ENCODE peak calls at places on chromosomes 2 and 18, in seven cellular contexts. M is ELR, D is stromal cell of bone marrow, H is retina, Y is foreskin fibroblast, J is colonic mucosa, P is NCI-H82. A is an unnamed sample.

GRCh38 chr2:198657520-198658121 is 800.1 kb downstream of the SATB2 start:
- DNase-seq in M (peak; percentile 52), D (no peak), H (no peak), Y (peak; percentile 26), J (peak; percentile 56), P (peak; percentile 74), A (peak; percentile 51)

GRCh38 chr2:121191191-121192170 is 93.5 kb downstream of the TFCP2L1 start:
- DNase-seq in M (no peak), D (no peak), H (no peak), Y (no peak), J (no peak), P (no peak), A (no peak)

GRCh38 chr18:66210875-66211274 is 393.0 kb downstream of the CDH19 start:
- DNase-seq in M (no peak), D (no peak), H (no peak), Y (no peak), J (no peak), P (no peak), A (no peak)

GRCh38 chr2:207088839-207089238 is 76.9 kb downstream of the KLF7 start:
- DNase-seq in M (no peak), D (no peak), H (no peak), Y (no peak), J (no peak), P (no peak), A (no peak)

GRCh38 chr2:55163895-55164509 is 68.1 kb downstream of the CLHC1 start:
- DNase-seq in M (no peak), D (no peak), H (no peak), Y (no peak), J (no peak), P (no peak), A (peak; percentile 55)

GRCh38 chr2:141021611-141022010 is 1109.2 kb downstream of the LRP1B start:
- DNase-seq in M (peak; percentile 30), D (no peak), H (no peak), Y (peak; percentile 3), J (no peak), P (no peak), A (no peak)

GRCh38 chr2:1572638-1573037 is 159.4 kb downstream of the TPO start:
- DNase-seq in M (peak; percentile 26), D (peak; percentile 88), H (no peak), Y (peak; percentile 55), J (no peak), P (no peak), A (no peak)

GRCh38 chr2:152408260-152408659 is 73.3 kb downstream of the FMNL2 start:
- DNase-seq in M (no peak), D (no peak), H (no peak), Y (no peak), J (no peak), P (no peak), A (no peak)

GRCh38 chr18:69883781-69884180 is 63.9 kb downstream of the CD226 start:
- DNase-seq in M (no peak), D (no peak), H (no peak), Y (no peak), J (no peak), P (no peak), A (no peak)

GRCh38 chr2:203870481-203870880 is 2.9 kb downstream of the CTLA4 start:
- DNase-seq in M (no peak), D (no peak), H (no peak), Y (no peak), J (no peak), P (no peak), A (no peak)

GRCh38 chr18:35939166-35939565 is 33.3 kb upstream of the RMP24 start:
- DNase-seq in M (no peak), D (no peak), H (no peak), Y (peak; percentile 3), J (no peak), P (peak; percentile 5), A (peak; percentile 18)

GRCh38 chr18:11567391-11567790 is 42.0 kb upstream of the SLC35G4 start:
- DNase-seq in M (no peak), D (no peak), H (peak; percentile 51), Y (no peak), J (no peak), P (no peak), A (peak; percentile 31)

A was measured in left kidney.